ENCODE peak calls at places on chromosomes 3 and 15, in seven cellular contexts. C is SK-N-SH, R is transverse colon, E is HCT116, O is stomach, L is K562, K is spleen. B is an unnamed sample.
A peak's percentile ranks its signal among the peaks of the same experiment; 100 is the strongest.

GRCh38 chr15:40845511-40846284 is 1.9 kb downstream of the SPINT1 start:
- DNase-seq in C (no peak), R (peak; percentile 87), E (no peak), O (peak; percentile 90), L (peak; percentile 37), K (peak; percentile 39), B (no peak)

GRCh38 chr15:59473226-59473625 is 35.2 kb downstream of the FAM81A start:
- DNase-seq in C (no peak), R (no peak), E (no peak), O (no peak), L (no peak), K (no peak), B (no peak)

GRCh38 chr15:68733666-68734065 is 87.0 kb downstream of the ANP32A start:
- DNase-seq in C (no peak), R (no peak), E (no peak), O (no peak), L (no peak), K (no peak), B (peak; percentile 11)

GRCh38 chr15:59434481-59434880 is 3.5 kb upstream of the FAM81A start:
- DNase-seq in C (no peak), R (no peak), E (no peak), O (no peak), L (no peak), K (no peak), B (no peak)

GRCh38 chr15:36177590-36178281 is 401.7 kb upstream of the CDIN1 start:
- DNase-seq in C (no peak), R (no peak), E (no peak), O (no peak), L (no peak), K (no peak), B (no peak)

GRCh38 chr3:12286927-12287726 is 1.7 kb upstream of the PPARG start:
- DNase-seq in C (peak; percentile 54), R (peak; percentile 58), E (no peak), O (peak; percentile 49), L (no peak), K (no peak), B (no peak)

GRCh38 chr3:143122089-143122430 is 2.5 kb downstream of the CHST2 start:
- DNase-seq in C (no peak), R (no peak), E (no peak), O (no peak), L (no peak), K (peak; percentile 78), B (no peak)

GRCh38 chr3:160921020-160921635 is 165.1 kb downstream of the PPM1L start:
- DNase-seq in C (peak; percentile 58), R (no peak), E (peak; percentile 21), O (peak; percentile 30), L (peak; percentile 54), K (no peak), B (no peak)

GRCh38 chr3:58013973-58014649 is 5.9 kb downstream of the FLNB start:
- DNase-seq in C (peak; percentile 89), R (peak; percentile 30), E (no peak), O (peak; percentile 39), L (no peak), K (no peak), B (peak; percentile 80)

GRCh38 chr3:28841436-28841835 is 439.4 kb upstream of the RBMS3 start:
- DNase-seq in C (no peak), R (no peak), E (no peak), O (no peak), L (no peak), K (no peak), B (no peak)

GRCh38 chr3:149435936-149436885 is 38.3 kb upstream of the TM4SF4 start:
- DNase-seq in C (no peak), R (no peak), E (no peak), O (no peak), L (no peak), K (no peak), B (no peak)

GRCh38 chr15:48411971-48412591 is 80.9 kb downstream of the DUT start:
- DNase-seq in C (no peak), R (no peak), E (no peak), O (no peak), L (no peak), K (no peak), B (no peak)

GRCh38 chr3:31095254-31095653 is 200.8 kb upstream of the GADL1 start:
- DNase-seq in C (no peak), R (no peak), E (no peak), O (no peak), L (no peak), K (no peak), B (no peak)

GRCh38 chr3:195896361-195897080 is 11.8 kb downstream of the TNK2 start:
- DNase-seq in C (peak; percentile 59), R (no peak), E (no peak), O (no peak), L (peak; percentile 76), K (no peak), B (peak; percentile 83)

GRCh38 chr15:62512906-62513305 is 347.8 kb upstream of the C2CD4B start:
- DNase-seq in C (no peak), R (no peak), E (no peak), O (no peak), L (no peak), K (no peak), B (no peak)

GRCh38 chr15:62521396-62521795 is 356.3 kb upstream of the C2CD4B start:
- DNase-seq in C (no peak), R (no peak), E (no peak), O (no peak), L (no peak), K (no peak), B (no peak)

GRCh38 chr15:62519900-62520299 is 354.8 kb upstream of the C2CD4B start:
- DNase-seq in C (no peak), R (no peak), E (no peak), O (no peak), L (no peak), K (no peak), B (no peak)

GRCh38 chr15:62515696-62516395 is 350.8 kb upstream of the C2CD4B start:
- DNase-seq in C (no peak), R (no peak), E (no peak), O (no peak), L (no peak), K (no peak), B (no peak)

GRCh38 chr15:62517541-62517940 is 352.5 kb upstream of the C2CD4B start:
- DNase-seq in C (no peak), R (no peak), E (no peak), O (no peak), L (no peak), K (no peak), B (no peak)
- TF ChIP-seq POLR2AphosphoS5 in C (no peak), R (no peak), E (no peak), O (no peak), L (no peak), K (no peak), B (no peak)

DNA sequence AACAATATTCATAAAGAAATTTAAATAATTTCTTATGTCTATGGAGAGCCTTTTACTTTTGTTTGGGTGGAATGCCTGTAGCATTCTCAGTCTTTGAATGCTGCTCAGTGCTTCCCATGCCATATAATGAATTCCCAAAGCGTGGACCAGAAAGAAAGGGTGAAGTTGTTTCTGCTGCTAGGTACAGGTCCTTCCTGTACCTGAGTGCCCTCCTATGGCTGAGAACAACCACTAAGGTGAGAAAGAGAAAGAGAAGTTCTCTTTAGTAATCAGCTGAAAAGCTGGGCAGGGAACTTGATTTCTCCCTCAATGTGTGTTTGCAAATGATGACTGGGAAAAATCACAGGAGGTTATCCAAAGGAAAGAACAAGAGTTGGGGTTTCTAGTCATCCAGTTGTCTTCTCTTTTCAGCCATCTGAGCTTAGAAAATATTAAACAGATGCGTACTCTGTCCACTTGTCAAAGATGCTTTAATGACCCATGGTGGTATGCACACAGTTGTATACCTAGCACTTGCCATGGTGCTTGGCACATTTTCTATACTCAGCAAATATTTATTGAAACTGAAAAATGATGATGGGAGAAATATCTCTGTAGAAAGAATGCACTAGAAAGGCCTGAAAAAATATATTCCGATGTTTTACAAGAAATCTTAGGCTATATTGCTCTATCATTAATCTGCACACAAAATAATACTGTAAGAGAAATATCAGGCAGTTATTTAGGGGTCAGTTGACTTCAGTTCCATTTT is 404.7 kb downstream of the TIGIT start:
- DNase-seq in C (no peak), R (no peak), E (no peak), O (no peak), L (no peak), K (no peak), B (no peak)
- TF ChIP-seq CTCF in C (no peak), R (no peak), E (no peak), O (no peak), L (no peak), K (no peak), B (no peak)

GRCh38 chr3:116176974-116177555 is 268.2 kb downstream of the LSAMP start:
- DNase-seq in C (no peak), R (no peak), E (no peak), O (no peak), L (no peak), K (no peak), B (no peak)
- TF ChIP-seq POLR2AphosphoS5 in C (no peak), R (no peak), E (no peak), O (no peak), L (no peak), K (no peak), B (no peak)

DNA sequence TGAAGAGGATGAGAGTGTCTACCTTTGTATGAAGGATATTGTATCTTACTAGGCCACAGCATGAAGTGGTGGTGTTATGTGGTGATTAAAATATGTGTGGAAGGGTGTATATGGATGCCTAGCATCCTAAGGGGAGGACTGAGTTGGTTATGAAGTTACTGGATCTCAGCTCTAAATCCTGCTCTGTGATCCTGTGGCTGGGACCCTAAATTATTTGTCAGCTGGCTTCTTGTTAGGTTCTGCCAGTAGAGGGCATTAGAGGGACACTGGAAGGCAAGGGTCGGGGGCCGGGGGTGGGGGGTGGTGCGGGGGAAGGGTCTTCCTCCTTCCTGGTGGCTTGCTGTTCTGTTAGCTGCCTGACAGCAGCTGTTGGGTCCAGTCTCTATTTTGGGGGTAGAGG is 34.9 kb downstream of the MORF4L1 start:
- DNase-seq in C (peak; percentile 62), R (no peak), E (no peak), O (no peak), L (peak; percentile 37), K (no peak), B (no peak)
- TF ChIP-seq CTCF in C (peak; percentile 32), R (no peak), E (no peak), O (no peak), L (peak; percentile 31), K (no peak), B (no peak)

GRCh38 chr3:71062920-71063767 is 520.4 kb downstream of the FOXP1 start:
- DNase-seq in C (peak; percentile 9), R (no peak), E (no peak), O (no peak), L (peak; percentile 40), K (no peak), B (no peak)
- TF ChIP-seq POLR2AphosphoS5 in C (no peak), R (no peak), E (no peak), O (no peak), L (no peak), K (no peak), B (no peak)